ENCODE peak calls at places on chromosome 15, in nine cellular contexts. N is cardiac fibroblast, Q is GM23338, T is tibial artery, J is astrocyte, E is GM10248, D is neural crest cell, A is body of pancreas, U is breast epithelium. I is an unnamed sample.
A peak's percentile ranks its signal among the peaks of the same experiment; 100 is the strongest.

GRCh38 chr15:56428821-56429458 is 36.0 kb downstream of the MNS1 start:
- DNase-seq in U (no peak), N (peak; percentile 53), T (no peak), A (no peak), E (peak; percentile 38), D (no peak), J (peak; percentile 15), Q (peak; percentile 52), I (peak; percentile 30)

GRCh38 chr15:98924311-98925049 is 83.1 kb downstream of the PGPEP1L start:
- DNase-seq in D (no peak), Q (no peak), J (no peak), T (no peak), U (no peak), E (no peak), N (peak; percentile 42), A (no peak), I (no peak)

GRCh38 chr15:89058376-89058775 is 29.9 kb upstream of the ABHD2 start:
- DNase-seq in E (no peak), N (no peak), T (no peak), J (no peak), U (no peak), A (no peak), D (no peak), Q (no peak), I (no peak)

GRCh38 chr15:65363306-65363705 is 14.5 kb downstream of the IGDCC3 start:
- DNase-seq in E (no peak), A (no peak), J (no peak), N (no peak), U (no peak), T (no peak), D (no peak), Q (no peak), I (no peak)

GRCh38 chr15:57146394-57147140 is 228.1 kb downstream of the TCF12 start:
- DNase-seq in J (peak; percentile 52), Q (peak; percentile 71), N (peak; percentile 84), A (peak; percentile 26), U (no peak), D (no peak), T (no peak), E (peak; percentile 18), I (peak; percentile 28)

GRCh38 chr15:60038111-60038521 is 34.0 kb downstream of the FOXB1 start:
- DNase-seq in D (no peak), E (no peak), T (no peak), J (no peak), A (no peak), Q (peak; percentile 51), N (no peak), U (no peak), I (no peak)

GRCh38 chr15:55917881-55918296 is 75.5 kb downstream of the NEDD4 start:
- DNase-seq in N (peak; percentile 90), J (peak; percentile 84), A (peak; percentile 20), E (no peak), U (no peak), Q (peak; percentile 53), D (no peak), T (peak; percentile 25), I (no peak)

GRCh38 chr15:98660055-98660454 is 11.7 kb downstream of the IGF1R start:
- DNase-seq in E (no peak), Q (no peak), D (no peak), N (no peak), J (no peak), U (no peak), A (no peak), T (no peak), I (no peak)

GRCh38 chr15:66369773-66370651 is 13.5 kb upstream of the TIPIN start:
- DNase-seq in D (no peak), J (no peak), E (peak; percentile 53), T (no peak), U (no peak), Q (peak; percentile 61), N (peak; percentile 41), A (no peak), I (peak; percentile 66)

GRCh38 chr15:98789020-98789419 is 140.7 kb downstream of the IGF1R start:
- DNase-seq in A (no peak), Q (no peak), J (no peak), U (no peak), D (no peak), N (peak; percentile 25), T (no peak), E (no peak), I (no peak)

GRCh38 chr15:32838820-32839219 is 121.0 kb downstream of the GREM1 start:
- DNase-seq in U (no peak), E (no peak), A (peak; percentile 70), J (peak; percentile 77), T (no peak), Q (no peak), D (no peak), N (peak; percentile 51), I (no peak)

GRCh38 chr15:60804986-60805949 is 326.3 kb upstream of the ICE2 start:
- DNase-seq in N (peak; percentile 75), Q (peak; percentile 92), U (no peak), T (no peak), J (peak; percentile 84), A (peak; percentile 43), D (no peak), E (no peak), I (no peak)

DNA sequence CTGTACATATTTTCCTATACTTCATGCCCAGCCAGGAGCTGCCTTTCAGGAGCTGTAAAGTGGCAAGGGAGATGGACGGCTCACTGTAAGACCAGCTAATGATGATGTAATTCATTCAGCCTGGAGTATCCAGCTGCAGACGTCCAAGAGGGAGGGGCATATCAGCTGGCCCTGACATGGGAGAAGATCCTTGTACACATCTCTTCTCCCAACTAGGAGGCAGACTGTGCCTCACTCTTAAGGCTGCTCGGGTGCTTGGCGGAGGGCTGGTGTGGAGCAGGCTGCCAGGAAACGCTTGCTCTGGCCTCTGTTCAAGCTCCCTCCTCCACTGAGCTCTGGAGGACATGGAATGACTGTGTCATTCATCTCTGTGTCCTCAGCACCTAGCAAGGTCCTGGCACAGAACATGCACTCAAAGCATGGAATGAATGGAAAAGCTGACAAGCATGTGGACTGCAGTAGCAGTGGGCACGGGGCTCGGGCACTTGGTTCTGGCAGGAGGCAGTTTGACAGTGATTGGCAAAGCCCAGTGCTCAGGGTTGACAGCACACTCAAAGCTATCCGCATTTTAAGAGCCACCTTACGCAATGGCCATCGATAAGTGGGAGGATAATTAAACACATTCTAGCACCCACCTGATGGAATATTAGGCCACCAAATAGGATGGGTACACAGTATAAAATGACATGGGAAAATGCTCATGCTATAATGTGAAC is 72.4 kb downstream of the TBC1D2B start:
- DNase-seq in E (no peak), J (peak; percentile 85), N (peak; percentile 93), T (peak; percentile 83), A (peak; percentile 90), Q (no peak), D (no peak), U (no peak), I (no peak)
- TF ChIP-seq CTCF in E (no peak), J (no peak), N (peak; percentile 27), T (no peak), A (no peak), Q (no peak), D (no peak), U (peak; percentile 26), I (no peak)

GRCh38 chr15:25437751-25438600 is 848 bp downstream of the UBE3A start:
- DNase-seq in E (peak; percentile 66), U (peak; percentile 55), D (peak; percentile 65), A (peak; percentile 47), J (peak; percentile 10), N (peak; percentile 65), T (peak; percentile 29), Q (peak; percentile 81), I (peak; percentile 74)
- TF ChIP-seq CTCF in E (peak; percentile 55), U (peak; percentile 37), D (peak; percentile 52), A (peak; percentile 15), J (no peak), N (no peak), T (peak; percentile 32), Q (peak; percentile 47), I (peak; percentile 86)

GRCh38 chr15:50135123-50135541 is 16.1 kb upstream of the ATP8B4 start:
- DNase-seq in E (no peak), Q (no peak), N (no peak), T (no peak), U (no peak), D (no peak), A (no peak), J (peak; percentile 65), I (no peak)

GRCh38 chr15:50140097-50140496 is 21.1 kb upstream of the ATP8B4 start:
- DNase-seq in N (no peak), D (no peak), J (no peak), U (no peak), E (no peak), T (no peak), A (no peak), Q (no peak), I (no peak)

GRCh38 chr15:50137893-50138292 is 18.9 kb upstream of the ATP8B4 start:
- DNase-seq in U (no peak), E (no peak), J (peak; percentile 12), D (no peak), Q (no peak), A (no peak), T (no peak), N (no peak), I (no peak)

GRCh38 chr15:50137330-50137761 is 18.3 kb upstream of the ATP8B4 start:
- DNase-seq in N (peak; percentile 65), T (no peak), U (no peak), J (peak; percentile 99), E (no peak), Q (no peak), D (no peak), A (no peak), I (no peak)

DNA sequence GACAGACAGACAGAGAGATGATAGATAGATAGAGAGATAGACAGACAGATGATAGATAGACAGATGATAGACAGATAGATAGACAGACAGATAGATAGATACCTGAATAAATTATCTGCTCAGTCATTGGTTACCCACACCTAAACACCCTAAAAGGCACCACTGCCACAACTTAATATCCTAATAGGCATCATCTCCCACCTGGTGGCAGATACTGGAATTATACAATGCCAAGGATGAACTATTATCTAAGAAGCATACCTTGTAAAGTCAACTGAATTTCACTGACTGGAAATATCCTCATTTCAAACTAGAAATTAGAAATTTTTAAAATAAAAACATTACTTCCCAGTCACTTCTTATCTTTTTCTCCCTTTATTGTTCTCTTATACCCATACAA is 19.4 kb upstream of the ATP8B4 start:
- DNase-seq in J (no peak), T (no peak), U (no peak), E (no peak), A (no peak), N (no peak), Q (peak; percentile 23), D (no peak), I (no peak)
- TF ChIP-seq CTCF in J (no peak), T (no peak), U (peak; percentile 7), E (no peak), A (no peak), N (peak; percentile 26), Q (peak; percentile 45), D (peak; percentile 32), I (no peak)

DNA sequence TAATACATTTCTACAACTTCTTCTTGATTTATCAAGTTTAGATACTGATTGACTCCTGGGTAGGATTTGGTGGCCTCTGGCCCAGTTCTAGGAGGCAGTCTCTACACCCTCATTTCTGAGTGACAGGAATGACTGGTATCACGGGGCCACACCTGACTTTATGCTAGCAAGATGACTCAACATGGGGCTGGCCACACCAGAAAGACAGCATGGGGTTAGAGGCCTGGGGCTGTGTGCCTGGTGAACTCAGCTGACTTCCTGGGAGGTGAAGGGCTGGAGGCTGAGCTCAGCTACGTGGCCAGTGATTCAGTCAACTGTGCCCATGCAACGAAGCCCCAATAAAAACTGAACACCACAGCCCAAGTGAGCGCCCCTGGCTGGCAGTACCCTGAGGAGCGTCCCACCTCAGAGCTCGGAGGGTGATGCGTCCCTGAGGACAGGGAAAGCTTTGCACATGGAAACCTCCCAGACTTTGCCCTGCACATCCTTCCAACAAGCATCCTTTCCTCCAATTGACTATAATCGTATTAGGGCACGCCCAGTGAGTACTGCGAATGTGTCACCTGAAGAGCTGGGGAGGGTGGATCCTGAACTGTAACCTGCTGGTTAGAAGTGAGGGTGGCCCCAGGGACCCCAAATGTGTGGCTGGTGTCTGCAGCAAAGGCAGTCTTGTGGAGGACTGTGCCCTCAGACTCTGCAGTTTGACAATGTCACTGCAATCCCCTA is 57.2 kb downstream of the NIPA2 start:
- DNase-seq in Q (no peak), T (no peak), D (no peak), J (peak; percentile 9), A (no peak), E (peak; percentile 52), N (no peak), U (peak; percentile 61), I (no peak)
- TF ChIP-seq CTCF in Q (no peak), T (no peak), D (no peak), J (no peak), A (no peak), E (no peak), N (no peak), U (no peak), I (no peak)

I was measured in GM13976.